ENCODE peak calls at places on chromosomes 7 and 10, in eight cellular contexts. T, R, X, F, P, Y, V and D are unnamed samples.

GRCh38 chr7:142025896-142026295 is 30.2 kb downstream of the MGAM start:
- DNase-seq in T (no peak), R (no peak), X (no peak), F (no peak), P (peak; percentile 11), Y (peak; percentile 71), V (no peak), D (no peak)

GRCh38 chr10:117224036-117224430 is 16.9 kb upstream of the SLC18A2 start:
- DNase-seq in T (no peak), R (no peak), X (no peak), F (no peak), P (no peak), Y (no peak), V (no peak), D (no peak)

GRCh38 chr7:70371652-70372051 is 760.3 kb upstream of the GALNT17 start:
- DNase-seq in T (no peak), R (no peak), X (no peak), F (no peak), P (no peak), Y (no peak), V (no peak), D (no peak)

GRCh38 chr10:53955091-53955490 is 845.9 kb downstream of the PCDH15 start:
- DNase-seq in T (no peak), R (no peak), X (no peak), F (no peak), P (no peak), Y (no peak), V (no peak), D (no peak)

GRCh38 chr7:80439894-80440811 is 71.7 kb downstream of the GNAT3 start:
- DNase-seq in T (no peak), R (no peak), X (no peak), F (no peak), P (peak; percentile 72), Y (peak; percentile 58), V (no peak), D (no peak)

GRCh38 chr7:13262929-13263530 is 575.6 kb downstream of the ARL4A start:
- DNase-seq in T (no peak), R (no peak), X (no peak), F (no peak), P (peak; percentile 74), Y (peak; percentile 68), V (no peak), D (peak; percentile 51)

GRCh38 chr7:135930565-135931423 is 46.4 kb downstream of the MTPN start:
- DNase-seq in T (no peak), R (no peak), X (no peak), F (no peak), P (peak; percentile 35), Y (peak; percentile 59), V (no peak), D (peak; percentile 45)

GRCh38 chr7:8389898-8390642 is 43.3 kb upstream of the NXPH1 start:
- DNase-seq in T (no peak), R (no peak), X (no peak), F (peak; percentile 89), P (no peak), Y (peak; percentile 2), V (no peak), D (peak; percentile 93)

GRCh38 chr7:45610019-45610418 is 35.9 kb downstream of the ADCY1 start:
- DNase-seq in T (no peak), R (no peak), X (no peak), F (no peak), P (no peak), Y (no peak), V (no peak), D (no peak)